ENCODE peak calls at places on chromosomes 4 and X, in five cellular contexts. Q is K562, X is HepG2, F is GM12878, J is HCT116. Z is an unnamed sample. For H3K27me3, the result is how much of the 10 kb centered on the place peaks cover.

GRCh38 chr4:105596676-105597075 is 44.3 kb downstream of the ARHGEF38 start:
- DNase-seq in Q (no peak), X (no peak), F (no peak), J (no peak), Z (no peak)

GRCh38 chrX:130994671-130995070 is 63.5 kb upstream of the ARHGAP36 start:
- DNase-seq in Q (peak), X (no peak), F (no peak), J (no peak), Z (no peak)

GRCh38 chr4:99885063-99885664 is 9.1 kb downstream of the LAMTOR3 start:
- DNase-seq in Q (peak), X (peak), F (no peak), J (peak), Z (no peak)

GRCh38 chr4:83010111-83010521 is 507 bp downstream of the LIN54 start:
- DNase-seq in Q (peak), X (no peak), F (no peak), J (no peak), Z (no peak)

GRCh38 chr4:79048878-79049277 is 109.6 kb upstream of the PAQR3 start:
- DNase-seq in Q (no peak), X (no peak), F (no peak), J (no peak), Z (no peak)

GRCh38 chr4:60201052-60201673 is 999.0 kb upstream of the ADGRL3 start:
- DNase-seq in Q (peak), X (peak), F (no peak), J (peak), Z (peak)

GRCh38 chr4:24003926-24004325 is 114.1 kb upstream of the PPARGC1A start:
- DNase-seq in Q (no peak), X (no peak), F (no peak), J (no peak), Z (no peak)

GRCh38 chr4:93178279-93178678 is 650.3 kb upstream of the ATOH1 start:
- DNase-seq in Q (no peak), X (no peak), F (no peak), J (no peak), Z (no peak)

GRCh38 chr4:8254076-8254475 is 15.5 kb upstream of the HTRA3 start:
- DNase-seq in Q (no peak), X (no peak), F (no peak), J (no peak), Z (no peak)

GRCh38 chr4:185395255-185395955 is at the start of gene LRP2BP:
- DNase-seq in Q (no peak), X (peak), F (peak), J (no peak), Z (no peak)

GRCh38 chr4:45349859-45350258 is 623.5 kb upstream of the GNPDA2 start:
- DNase-seq in Q (no peak), X (no peak), F (no peak), J (no peak), Z (no peak)

DNA sequence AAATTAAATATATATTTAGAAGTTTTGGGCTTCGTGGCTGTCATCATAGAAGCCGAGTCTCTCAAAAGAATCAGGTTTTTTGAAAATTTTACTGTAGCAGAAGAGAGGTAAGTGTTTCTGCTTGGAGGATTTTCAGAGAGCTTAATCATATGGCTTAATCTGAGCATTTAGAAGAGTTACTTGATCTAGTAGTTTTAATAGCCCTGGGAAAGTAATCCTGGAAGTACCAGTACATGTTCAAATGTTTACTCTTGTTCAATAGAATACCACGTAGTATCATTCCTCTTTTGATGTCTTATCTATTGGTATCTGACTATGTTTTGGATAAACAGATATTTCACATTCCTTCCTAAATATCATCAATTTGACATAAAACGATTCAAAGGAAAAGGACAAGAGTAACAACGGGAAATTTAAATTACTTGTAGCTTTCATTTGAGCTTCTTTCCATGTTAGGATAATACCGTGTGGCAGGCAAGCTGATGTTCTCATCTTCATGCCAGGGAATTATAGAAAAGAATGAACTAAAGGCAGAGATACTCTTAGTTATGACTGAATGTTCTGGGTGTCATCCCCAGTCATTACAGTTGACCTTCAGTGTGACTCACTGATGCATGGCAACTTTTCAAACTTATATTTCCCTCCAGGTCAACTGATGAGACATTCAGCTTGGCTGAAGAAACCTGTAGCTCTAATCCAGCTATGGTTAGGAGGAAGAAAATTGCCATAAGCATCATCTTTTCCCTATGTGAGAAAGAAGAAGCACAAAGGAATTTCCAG is 89.8 kb downstream of the FNIP2 start:
- DNase-seq in Q (no peak), X (peak), F (no peak), J (no peak), Z (no peak)
- TF ChIP-seq YY1 in Q (no peak), X (no peak), F (no peak), J (no peak), Z (no peak)

GRCh38 chrX:68920541-68920940 is 91.7 kb downstream of the EFNB1 start:
- DNase-seq in Q (no peak), X (no peak), F (no peak), J (no peak), Z (no peak)
- TF ChIP-seq ZNF274 in Q (no peak), X (no peak), F (no peak), J (no peak), Z (no peak)

DNA sequence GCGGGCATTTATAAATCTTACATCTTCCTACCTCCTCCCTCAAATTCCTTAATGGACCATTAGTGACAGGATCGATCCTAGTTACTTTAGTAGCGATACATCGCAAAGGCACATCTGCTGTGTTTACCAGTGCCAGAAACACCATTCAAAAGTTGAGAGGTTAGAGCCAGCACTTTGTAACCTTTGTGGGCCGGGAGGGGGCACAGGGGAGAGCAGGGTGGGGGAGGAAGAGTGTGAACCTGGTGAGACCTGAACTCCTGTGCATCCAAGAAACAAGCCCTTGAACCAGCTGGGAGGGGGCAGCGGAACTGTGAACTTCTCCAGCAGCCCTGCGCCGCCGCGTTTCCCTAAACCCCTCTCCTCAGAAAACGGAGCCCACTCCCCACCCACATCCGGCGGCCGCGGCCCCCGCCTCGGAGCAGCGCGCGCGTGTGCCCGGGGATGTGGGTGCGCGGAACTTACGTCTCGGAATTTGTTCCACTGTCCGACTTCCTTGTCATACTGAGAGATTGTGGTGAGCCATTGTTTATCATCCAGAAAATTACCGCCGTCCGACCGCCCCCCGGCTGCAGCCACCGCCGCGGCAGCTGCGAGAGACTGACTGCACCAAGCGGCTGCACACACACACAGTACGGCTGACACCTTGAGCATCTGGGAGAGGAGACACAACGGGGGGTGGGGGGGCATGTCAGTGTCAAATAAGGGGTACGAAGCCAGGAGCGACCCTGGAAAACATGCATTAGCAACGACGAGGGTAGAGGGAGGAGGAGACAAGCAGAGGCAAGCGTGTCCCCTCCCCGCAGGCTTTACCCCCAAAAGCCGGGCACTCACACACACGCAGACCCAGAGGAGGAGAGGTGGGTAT is 539 bp downstream of the SPOCK3 start:
- DNase-seq in Q (no peak), X (no peak), F (no peak), J (no peak), Z (no peak)
- H3K27me3 ChIP-seq in Q (under half), X (under half), F (under half), J (under half), Z (under half)

DNA sequence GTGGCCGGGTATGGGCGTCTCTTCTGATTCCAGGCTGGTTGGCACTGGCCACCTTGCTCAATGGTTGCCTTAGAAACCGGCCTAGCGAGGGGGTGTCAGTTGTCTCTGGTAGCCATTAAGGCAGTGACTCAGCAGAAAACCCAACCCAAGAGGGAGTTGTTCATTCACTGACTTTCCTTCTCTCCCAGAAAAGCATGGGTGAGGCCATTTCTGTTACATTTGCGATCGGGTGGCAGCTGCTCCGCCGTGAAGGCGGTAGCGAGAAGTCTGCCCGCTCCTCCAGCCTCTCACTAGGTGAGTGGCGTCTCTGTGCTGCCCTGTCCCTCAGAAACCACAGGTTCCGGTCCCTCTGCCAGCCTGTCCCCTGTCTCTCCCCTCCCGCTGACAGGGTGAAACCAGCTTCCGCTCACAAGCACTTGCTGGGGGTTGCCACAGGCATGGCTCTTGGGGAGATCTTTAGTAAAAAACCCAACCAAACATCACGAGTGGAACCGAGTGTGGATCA is 17.4 kb downstream of the IRAK1 start:
- DNase-seq in Q (peak), X (no peak), F (no peak), J (no peak), Z (no peak)
- TF ChIP-seq YY1 in Q (peak), X (no peak), F (peak), J (no peak), Z (no peak)

DNA sequence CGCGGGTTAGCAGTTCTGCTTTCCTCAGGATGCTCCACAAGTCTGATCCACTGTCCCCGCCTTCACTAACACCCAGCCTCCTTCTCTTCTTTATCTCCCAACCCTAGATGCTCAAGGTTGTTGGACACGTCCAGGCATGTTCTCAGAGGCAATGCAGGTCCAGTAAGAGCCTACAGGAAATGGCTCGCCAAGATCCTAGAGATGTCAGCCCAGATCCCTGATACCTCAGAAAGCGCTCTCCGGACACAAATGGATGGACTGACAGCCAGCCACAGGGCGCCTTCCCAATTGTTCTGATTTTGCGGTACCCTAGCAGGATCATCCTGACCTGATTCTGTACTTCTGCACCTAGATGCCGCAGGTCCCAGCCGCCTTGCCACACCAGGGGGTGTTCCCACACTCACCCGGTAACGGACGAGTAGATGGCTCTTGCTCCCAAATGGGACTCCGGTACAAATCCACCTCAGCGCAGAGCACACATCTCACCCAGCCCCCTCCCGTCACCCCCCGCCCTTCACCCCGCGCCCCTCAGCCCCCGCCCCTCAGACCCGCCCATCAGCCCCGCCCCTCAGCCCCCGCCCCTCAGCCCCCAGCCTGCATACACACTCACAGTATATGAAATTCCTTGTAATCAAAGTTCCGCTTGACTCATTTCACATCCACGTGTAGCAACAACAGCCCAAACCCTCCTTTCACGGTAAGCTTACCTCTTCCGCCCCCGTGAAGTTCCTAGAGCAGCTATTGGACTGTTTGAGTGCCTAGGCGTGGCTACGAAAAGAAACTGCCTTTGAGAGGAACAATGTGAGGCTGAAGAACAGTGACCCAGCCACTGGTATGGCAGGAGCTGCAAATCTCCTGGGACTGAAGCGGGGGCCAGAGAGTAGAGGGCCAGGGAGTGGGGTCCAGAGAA is at the start of gene EDA2R:
- DNase-seq in Q (no peak), X (peak), F (peak), J (no peak), Z (peak)
- TF ChIP-seq ZNF274 in Q (no peak), X (no peak), F (no peak), J (no peak), Z (no peak)

GRCh38 chrX:83508006-83508405 is at the start of gene POU3F4:
- DNase-seq in Q (no peak), X (no peak), F (no peak), J (no peak), Z (no peak)
- H3K27me3 ChIP-seq in Q (under half), X (under half), F (under half), J (under half), Z (under half)

DNA sequence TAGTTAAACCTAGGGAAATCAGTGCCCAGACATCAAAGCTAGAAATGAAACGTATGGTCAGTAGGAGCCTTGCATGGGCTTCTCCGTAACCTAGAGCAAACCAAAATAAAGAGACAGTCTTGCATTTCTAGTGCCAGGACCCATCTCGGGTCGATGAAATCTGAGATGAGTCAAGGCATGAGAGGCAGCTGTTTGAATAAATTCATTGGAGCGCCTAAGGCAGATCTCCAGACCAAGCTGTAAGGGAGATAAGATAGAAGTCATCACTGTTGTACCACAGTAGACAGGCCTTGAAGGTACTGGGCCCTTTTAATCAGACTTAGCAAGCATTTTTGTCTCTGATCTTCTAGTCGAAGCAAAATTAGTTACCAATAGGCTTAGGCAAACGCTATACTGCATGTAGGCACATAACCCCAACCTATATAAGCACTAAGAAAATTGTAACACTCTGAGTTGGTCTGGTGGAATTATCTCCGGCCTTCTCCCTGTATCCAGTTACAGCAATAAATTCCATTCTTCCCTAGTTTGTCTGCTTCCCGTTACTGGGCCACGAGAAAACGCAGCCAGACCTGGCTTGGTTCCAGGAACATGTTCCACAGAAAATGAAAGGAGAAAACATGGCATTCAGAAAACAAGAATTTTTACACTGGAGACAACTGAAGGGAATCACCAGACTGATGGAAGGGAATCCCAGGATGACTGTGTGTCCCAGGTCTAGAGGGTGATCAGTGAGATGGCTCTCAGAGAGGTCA is 21.1 kb upstream of the PAPSS1 start:
- DNase-seq in Q (no peak), X (no peak), F (no peak), J (no peak), Z (no peak)
- TF ChIP-seq YY1 in Q (no peak), X (no peak), F (no peak), J (no peak), Z (no peak)

Z was measured in NT2/D1.